ENCODE peak calls at places on chromosomes 5 and 9, in ten cellular contexts. J, P, K, M, L, G, X, Q, N and B are unnamed samples.

GRCh38 chr5:9059920-9060691 is 485.8 kb downstream of the SEMA5A start:
- DNase-seq in J (no peak), P (peak), K (no peak), M (no peak), L (no peak), G (peak), X (peak), Q (no peak), N (no peak), B (peak)

GRCh38 chr9:35267716-35268115 is 105.9 kb downstream of the UNC13B start:
- DNase-seq in J (no peak), P (no peak), K (no peak), M (no peak), L (no peak), G (no peak), X (peak), Q (no peak), N (no peak), B (no peak)

GRCh38 chr9:129414377-129415021 is 206.4 kb downstream of the C9orf50 start:
- DNase-seq in J (peak), P (peak), K (no peak), M (peak), L (peak), G (no peak), X (peak), Q (peak), N (no peak), B (no peak)

GRCh38 chr9:2936221-2936620 is 92.3 kb upstream of the PUM3 start:
- DNase-seq in J (no peak), P (no peak), K (no peak), M (no peak), L (no peak), G (no peak), X (no peak), Q (no peak), N (no peak), B (no peak)

GRCh38 chr5:35046754-35047153 is 995 bp downstream of the AGXT2 start:
- DNase-seq in J (no peak), P (no peak), K (no peak), M (no peak), L (no peak), G (no peak), X (peak), Q (no peak), N (no peak), B (peak)

GRCh38 chr9:92974161-92974661 is 26.9 kb downstream of the FGD3 start:
- DNase-seq in J (no peak), P (no peak), K (no peak), M (no peak), L (no peak), G (peak), X (no peak), Q (peak), N (no peak), B (no peak)

GRCh38 chr5:114305402-114306207 is 56.3 kb upstream of the KCNN2 start:
- DNase-seq in J (no peak), P (no peak), K (no peak), M (no peak), L (no peak), G (no peak), X (peak), Q (no peak), N (no peak), B (no peak)

GRCh38 chr9:35736201-35736633 is 3.8 kb downstream of the CREB3 start:
- DNase-seq in J (peak), P (peak), K (no peak), M (peak), L (peak), G (no peak), X (peak), Q (peak), N (peak), B (peak)

GRCh38 chr5:132210944-132211343 is 16.7 kb downstream of the P4HA2 start:
- DNase-seq in J (no peak), P (no peak), K (no peak), M (peak), L (no peak), G (no peak), X (no peak), Q (no peak), N (no peak), B (no peak)

GRCh38 chr5:60417500-60418181 is 282.3 kb downstream of the DEPDC1B start:
- DNase-seq in J (no peak), P (no peak), K (no peak), M (no peak), L (no peak), G (no peak), X (no peak), Q (no peak), N (no peak), B (no peak)

GRCh38 chr5:127447822-127448221 is 69.6 kb upstream of the PRRC1 start:
- DNase-seq in J (no peak), P (no peak), K (no peak), M (no peak), L (no peak), G (no peak), X (peak), Q (no peak), N (no peak), B (no peak)

DNA sequence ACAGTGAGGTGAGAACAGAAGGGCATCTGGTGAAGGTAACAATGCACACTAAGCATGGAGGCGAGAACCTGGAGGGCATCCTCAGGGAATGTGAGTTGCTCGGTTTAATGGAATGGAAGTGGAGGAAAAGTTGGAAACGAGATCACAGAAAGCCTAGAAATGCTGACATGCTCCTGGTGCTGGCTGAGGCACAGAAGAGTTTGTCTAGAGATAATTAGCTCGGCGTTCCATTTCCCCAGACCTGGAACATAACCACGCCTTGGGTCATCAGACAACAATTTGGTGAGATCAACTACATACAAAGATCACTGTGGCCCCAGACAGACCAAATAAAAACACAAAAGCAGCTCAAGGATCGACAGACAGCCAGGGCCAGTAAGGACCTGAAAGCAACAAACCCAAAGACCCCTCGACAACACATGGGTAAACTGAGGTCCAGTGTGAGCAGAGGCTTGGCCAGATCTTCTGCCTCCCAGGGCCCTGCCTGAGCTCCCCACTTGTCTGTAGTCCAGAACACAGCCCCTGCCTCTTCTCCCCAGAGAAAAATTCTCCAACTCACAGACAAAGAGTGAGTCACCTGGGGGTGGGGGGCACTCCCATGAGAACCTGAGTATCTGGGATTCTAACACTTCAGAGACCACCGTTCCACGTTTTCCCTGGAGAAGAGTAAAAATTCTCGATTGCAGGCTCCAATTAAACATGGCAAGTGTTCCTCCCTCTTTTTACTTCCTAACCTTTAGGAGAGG is 52.5 kb downstream of the SHB start:
- DNase-seq in J (no peak), P (no peak), K (no peak), M (no peak), L (no peak), G (no peak), X (peak), Q (no peak), N (no peak), B (no peak)
- TF ChIP-seq POLR2A in J (no peak), P (no peak), K (no peak), M (no peak), L (no peak), G (no peak), X (no peak), Q (no peak), N (no peak), B (no peak)

DNA sequence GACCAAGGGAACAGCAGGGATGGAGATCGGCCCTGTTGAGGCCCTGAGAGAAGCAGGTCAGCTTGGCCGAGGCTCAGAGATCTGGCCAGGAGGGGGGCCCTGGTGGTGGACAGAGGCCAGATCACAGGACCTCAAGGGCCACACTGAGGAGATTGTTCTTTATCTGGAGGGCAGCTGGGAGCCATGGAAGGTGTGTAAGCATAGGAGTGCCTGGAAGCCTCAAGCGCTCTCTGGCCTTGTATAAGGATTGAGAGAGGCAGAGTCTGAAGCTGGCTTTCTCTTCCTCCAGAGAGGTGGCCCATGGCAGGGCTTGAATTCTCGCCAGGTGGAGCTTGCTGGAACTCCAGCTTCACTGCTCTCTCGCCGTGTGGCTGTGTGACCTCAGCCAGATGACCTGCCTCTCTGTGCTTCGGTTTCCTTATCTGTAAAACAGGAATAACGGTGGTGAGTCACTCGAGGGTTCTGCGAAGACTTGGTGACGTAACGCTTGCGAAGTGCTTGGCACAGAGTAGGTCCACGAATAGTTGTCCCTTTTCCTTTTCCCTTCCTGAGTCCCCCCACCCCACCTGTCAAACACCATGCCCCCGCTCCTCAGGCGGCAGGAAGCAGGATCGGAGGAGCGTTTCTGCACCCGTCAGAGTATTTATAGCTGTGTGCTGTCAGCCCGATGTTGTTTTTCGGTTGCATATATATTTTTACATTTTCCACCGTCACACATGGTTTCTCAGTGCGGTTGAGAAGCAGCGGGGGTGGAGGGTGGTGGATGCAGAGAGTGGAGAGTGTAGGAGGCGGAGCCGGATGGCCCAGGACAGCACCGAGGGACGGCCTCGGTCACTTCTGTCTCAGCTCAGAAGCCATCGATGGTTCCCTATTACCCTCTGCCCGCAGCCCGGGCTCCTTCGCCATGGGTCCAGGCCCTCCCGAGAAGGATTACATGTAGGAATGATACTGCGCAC is 17.0 kb upstream of the CRB2 start:
- DNase-seq in J (peak), P (peak), K (no peak), M (no peak), L (no peak), G (no peak), X (no peak), Q (no peak), N (no peak), B (no peak)
- TF ChIP-seq POLR2A in J (no peak), P (no peak), K (no peak), M (no peak), L (no peak), G (no peak), X (no peak), Q (no peak), N (no peak), B (no peak)

GRCh38 chr5:67807116-67807888 is 408.3 kb upstream of the PIK3R1 start:
- DNase-seq in J (no peak), P (no peak), K (no peak), M (no peak), L (no peak), G (no peak), X (no peak), Q (no peak), N (no peak), B (no peak)
- TF ChIP-seq POLR2A in J (no peak), P (no peak), K (no peak), M (no peak), L (no peak), G (no peak), X (no peak), Q (no peak), N (no peak), B (no peak)

DNA sequence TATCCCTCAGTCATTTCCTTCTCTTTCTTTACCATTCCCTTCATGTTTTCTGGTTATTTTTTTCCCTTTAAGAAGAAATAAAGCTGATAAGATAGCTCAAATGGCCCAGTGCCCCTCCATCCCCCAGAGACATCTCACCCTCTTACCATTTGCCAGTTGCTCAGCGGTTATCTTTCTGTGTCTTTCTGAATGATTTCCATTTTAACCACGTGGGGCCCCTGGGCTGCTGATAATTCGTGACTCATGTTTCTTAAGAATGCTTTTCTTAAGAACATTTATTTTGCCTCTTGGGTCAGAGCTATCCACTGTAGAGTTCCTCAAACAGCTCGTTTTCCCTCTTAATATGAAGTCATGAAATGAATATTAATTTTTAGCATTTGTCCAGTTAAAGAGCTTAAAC is 147.8 kb downstream of the MAST4 start:
- DNase-seq in J (no peak), P (no peak), K (no peak), M (no peak), L (no peak), G (no peak), X (peak), Q (no peak), N (no peak), B (no peak)
- TF ChIP-seq POLR2A in J (no peak), P (no peak), K (no peak), M (no peak), L (no peak), G (no peak), X (no peak), Q (no peak), N (no peak), B (no peak)